ENCODE peak calls at places on chromosome 20, in nine cellular contexts. One of them, this sample, is unnamed.

GRCh38 chr20:2535711-2536561 is 437 bp upstream of the TMC2 start:
- DNase-seq in hepatic stellate cell: no peak
- DNase-seq in anterior cingulate cortex: no peak
- DNase-seq in HTR-8/SVneo: no peak
- DNase-seq in NCI-H69: no peak
- DNase-seq in AG08396: no peak
- DNase-seq in activated CD4-positive, alpha-beta T cell treated with anti-CD3 and anti-CD28 coated beads, Interleukin-2, amount 50 U/mL, for 24 hours: no peak
- DNase-seq in neural crest cell: no peak
- DNase-seq in left cardiac atrium: no peak
- DNase-seq in this sample: no peak

GRCh38 chr20:31860431-31861345 is 9.6 kb downstream of the DUSP15 start:
- DNase-seq in hepatic stellate cell: no peak
- DNase-seq in anterior cingulate cortex: no peak
- DNase-seq in HTR-8/SVneo: no peak
- DNase-seq in NCI-H69: peak
- DNase-seq in AG08396: peak
- DNase-seq in activated CD4-positive, alpha-beta T cell treated with anti-CD3 and anti-CD28 coated beads, Interleukin-2, amount 50 U/mL, for 24 hours: no peak
- DNase-seq in neural crest cell: no peak
- DNase-seq in left cardiac atrium: no peak
- DNase-seq in this sample: peak

GRCh38 chr20:61757678-61758555 is 307.8 kb downstream of the TAF4 start:
- DNase-seq in hepatic stellate cell: no peak
- DNase-seq in anterior cingulate cortex: no peak
- DNase-seq in HTR-8/SVneo: no peak
- DNase-seq in NCI-H69: no peak
- DNase-seq in AG08396: no peak
- DNase-seq in activated CD4-positive, alpha-beta T cell treated with anti-CD3 and anti-CD28 coated beads, Interleukin-2, amount 50 U/mL, for 24 hours: no peak
- DNase-seq in neural crest cell: no peak
- DNase-seq in left cardiac atrium: no peak
- DNase-seq in this sample: no peak

GRCh38 chr20:8670900-8671229 is 398.0 kb upstream of the PLCB4 start:
- DNase-seq in hepatic stellate cell: no peak
- DNase-seq in anterior cingulate cortex: no peak
- DNase-seq in HTR-8/SVneo: no peak
- DNase-seq in NCI-H69: peak
- DNase-seq in AG08396: no peak
- DNase-seq in activated CD4-positive, alpha-beta T cell treated with anti-CD3 and anti-CD28 coated beads, Interleukin-2, amount 50 U/mL, for 24 hours: no peak
- DNase-seq in neural crest cell: no peak
- DNase-seq in left cardiac atrium: no peak
- DNase-seq in this sample: peak

GRCh38 chr20:24118781-24119175 is 130.2 kb upstream of the GGTLC1 start:
- DNase-seq in hepatic stellate cell: peak
- DNase-seq in anterior cingulate cortex: no peak
- DNase-seq in HTR-8/SVneo: no peak
- DNase-seq in NCI-H69: no peak
- DNase-seq in AG08396: no peak
- DNase-seq in activated CD4-positive, alpha-beta T cell treated with anti-CD3 and anti-CD28 coated beads, Interleukin-2, amount 50 U/mL, for 24 hours: no peak
- DNase-seq in neural crest cell: no peak
- DNase-seq in left cardiac atrium: peak
- DNase-seq in this sample: no peak

GRCh38 chr20:46573234-46573633 is 22.8 kb upstream of the OCSTAMP start:
- DNase-seq in hepatic stellate cell: no peak
- DNase-seq in anterior cingulate cortex: no peak
- DNase-seq in HTR-8/SVneo: no peak
- DNase-seq in NCI-H69: no peak
- DNase-seq in AG08396: no peak
- DNase-seq in activated CD4-positive, alpha-beta T cell treated with anti-CD3 and anti-CD28 coated beads, Interleukin-2, amount 50 U/mL, for 24 hours: no peak
- DNase-seq in neural crest cell: no peak
- DNase-seq in left cardiac atrium: no peak
- DNase-seq in this sample: no peak

GRCh38 chr20:11716239-11716944 is 201.3 kb upstream of the BTBD3 start:
- DNase-seq in hepatic stellate cell: peak
- DNase-seq in anterior cingulate cortex: no peak
- DNase-seq in HTR-8/SVneo: peak
- DNase-seq in NCI-H69: peak
- DNase-seq in AG08396: peak
- DNase-seq in activated CD4-positive, alpha-beta T cell treated with anti-CD3 and anti-CD28 coated beads, Interleukin-2, amount 50 U/mL, for 24 hours: no peak
- DNase-seq in neural crest cell: peak
- DNase-seq in left cardiac atrium: no peak
- DNase-seq in this sample: peak

GRCh38 chr20:50540620-50541605 is 30.7 kb downstream of the PTPN1 start:
- DNase-seq in hepatic stellate cell: peak
- DNase-seq in anterior cingulate cortex: no peak
- DNase-seq in HTR-8/SVneo: peak
- DNase-seq in NCI-H69: no peak
- DNase-seq in AG08396: peak
- DNase-seq in activated CD4-positive, alpha-beta T cell treated with anti-CD3 and anti-CD28 coated beads, Interleukin-2, amount 50 U/mL, for 24 hours: no peak
- DNase-seq in neural crest cell: no peak
- DNase-seq in left cardiac atrium: no peak
- DNase-seq in this sample: peak

GRCh38 chr20:58990651-58991445 is 9.8 kb downstream of the NELFCD start:
- DNase-seq in hepatic stellate cell: no peak
- DNase-seq in anterior cingulate cortex: no peak
- DNase-seq in HTR-8/SVneo: no peak
- DNase-seq in NCI-H69: no peak
- DNase-seq in AG08396: no peak
- DNase-seq in activated CD4-positive, alpha-beta T cell treated with anti-CD3 and anti-CD28 coated beads, Interleukin-2, amount 50 U/mL, for 24 hours: no peak
- DNase-seq in neural crest cell: no peak
- DNase-seq in left cardiac atrium: no peak
- DNase-seq in this sample: no peak

GRCh38 chr20:18504479-18505060 is 3.2 kb upstream of the SEC23B start:
- DNase-seq in hepatic stellate cell: no peak
- DNase-seq in anterior cingulate cortex: no peak
- DNase-seq in HTR-8/SVneo: no peak
- DNase-seq in NCI-H69: peak
- DNase-seq in AG08396: no peak
- DNase-seq in activated CD4-positive, alpha-beta T cell treated with anti-CD3 and anti-CD28 coated beads, Interleukin-2, amount 50 U/mL, for 24 hours: no peak
- DNase-seq in neural crest cell: no peak
- DNase-seq in left cardiac atrium: peak
- DNase-seq in this sample: peak

GRCh38 chr20:22773326-22773725 is 189.0 kb upstream of the FOXA2 start:
- DNase-seq in hepatic stellate cell: no peak
- DNase-seq in anterior cingulate cortex: no peak
- DNase-seq in HTR-8/SVneo: no peak
- DNase-seq in NCI-H69: no peak
- DNase-seq in AG08396: no peak
- DNase-seq in activated CD4-positive, alpha-beta T cell treated with anti-CD3 and anti-CD28 coated beads, Interleukin-2, amount 50 U/mL, for 24 hours: no peak
- DNase-seq in neural crest cell: no peak
- DNase-seq in left cardiac atrium: no peak
- DNase-seq in this sample: no peak

GRCh38 chr20:10648651-10649050 is 25.1 kb downstream of the JAG1 start:
- DNase-seq in hepatic stellate cell: peak
- DNase-seq in anterior cingulate cortex: no peak
- DNase-seq in HTR-8/SVneo: no peak
- DNase-seq in NCI-H69: no peak
- DNase-seq in AG08396: peak
- DNase-seq in activated CD4-positive, alpha-beta T cell treated with anti-CD3 and anti-CD28 coated beads, Interleukin-2, amount 50 U/mL, for 24 hours: no peak
- DNase-seq in neural crest cell: no peak
- DNase-seq in left cardiac atrium: no peak
- DNase-seq in this sample: peak

GRCh38 chr20:400451-401275 is 7.4 kb upstream of the RBCK1 start:
- DNase-seq in hepatic stellate cell: no peak
- DNase-seq in anterior cingulate cortex: peak
- DNase-seq in HTR-8/SVneo: no peak
- DNase-seq in NCI-H69: no peak
- DNase-seq in AG08396: no peak
- DNase-seq in activated CD4-positive, alpha-beta T cell treated with anti-CD3 and anti-CD28 coated beads, Interleukin-2, amount 50 U/mL, for 24 hours: no peak
- DNase-seq in neural crest cell: no peak
- DNase-seq in left cardiac atrium: no peak
- DNase-seq in this sample: no peak

GRCh38 chr20:8639112-8639778 is 429.6 kb upstream of the PLCB4 start:
- DNase-seq in hepatic stellate cell: no peak
- DNase-seq in anterior cingulate cortex: no peak
- DNase-seq in HTR-8/SVneo: no peak
- DNase-seq in NCI-H69: peak
- DNase-seq in AG08396: no peak
- DNase-seq in activated CD4-positive, alpha-beta T cell treated with anti-CD3 and anti-CD28 coated beads, Interleukin-2, amount 50 U/mL, for 24 hours: no peak
- DNase-seq in neural crest cell: no peak
- DNase-seq in left cardiac atrium: no peak
- DNase-seq in this sample: no peak

GRCh38 chr20:59825944-59826759 is 107.3 kb downstream of the SYCP2 start:
- DNase-seq in hepatic stellate cell: peak
- DNase-seq in anterior cingulate cortex: no peak
- DNase-seq in HTR-8/SVneo: no peak
- DNase-seq in NCI-H69: peak
- DNase-seq in AG08396: no peak
- DNase-seq in activated CD4-positive, alpha-beta T cell treated with anti-CD3 and anti-CD28 coated beads, Interleukin-2, amount 50 U/mL, for 24 hours: no peak
- DNase-seq in neural crest cell: no peak
- DNase-seq in left cardiac atrium: peak
- DNase-seq in this sample: no peak

GRCh38 chr20:35606127-35606526 is 9.5 kb upstream of the SPAG4 start:
- DNase-seq in hepatic stellate cell: no peak
- DNase-seq in anterior cingulate cortex: no peak
- DNase-seq in HTR-8/SVneo: no peak
- DNase-seq in NCI-H69: no peak
- DNase-seq in AG08396: no peak
- DNase-seq in activated CD4-positive, alpha-beta T cell treated with anti-CD3 and anti-CD28 coated beads, Interleukin-2, amount 50 U/mL, for 24 hours: no peak
- DNase-seq in neural crest cell: no peak
- DNase-seq in left cardiac atrium: no peak
- DNase-seq in this sample: no peak

GRCh38 chr20:11031300-11031699 is 357.5 kb upstream of the JAG1 start:
- DNase-seq in hepatic stellate cell: no peak
- DNase-seq in anterior cingulate cortex: no peak
- DNase-seq in HTR-8/SVneo: no peak
- DNase-seq in NCI-H69: no peak
- DNase-seq in AG08396: no peak
- DNase-seq in activated CD4-positive, alpha-beta T cell treated with anti-CD3 and anti-CD28 coated beads, Interleukin-2, amount 50 U/mL, for 24 hours: no peak
- DNase-seq in neural crest cell: no peak
- DNase-seq in left cardiac atrium: no peak
- DNase-seq in this sample: no peak

GRCh38 chr20:43982016-43982415 is 67.4 kb downstream of the TOX2 start:
- DNase-seq in hepatic stellate cell: no peak
- DNase-seq in anterior cingulate cortex: no peak
- DNase-seq in HTR-8/SVneo: no peak
- DNase-seq in NCI-H69: no peak
- DNase-seq in AG08396: no peak
- DNase-seq in activated CD4-positive, alpha-beta T cell treated with anti-CD3 and anti-CD28 coated beads, Interleukin-2, amount 50 U/mL, for 24 hours: no peak
- DNase-seq in neural crest cell: no peak
- DNase-seq in left cardiac atrium: no peak
- DNase-seq in this sample: no peak

GRCh38 chr20:46963758-46964181 is 69.1 kb downstream of the EYA2 start:
- DNase-seq in hepatic stellate cell: no peak
- DNase-seq in anterior cingulate cortex: no peak
- DNase-seq in HTR-8/SVneo: no peak
- DNase-seq in NCI-H69: peak
- DNase-seq in AG08396: no peak
- DNase-seq in activated CD4-positive, alpha-beta T cell treated with anti-CD3 and anti-CD28 coated beads, Interleukin-2, amount 50 U/mL, for 24 hours: no peak
- DNase-seq in neural crest cell: no peak
- DNase-seq in left cardiac atrium: no peak
- DNase-seq in this sample: no peak

GRCh38 chr20:31701591-31701990 is 21.1 kb downstream of the BCL2L1 start:
- DNase-seq in hepatic stellate cell: no peak
- DNase-seq in anterior cingulate cortex: no peak
- DNase-seq in HTR-8/SVneo: no peak
- DNase-seq in NCI-H69: no peak
- DNase-seq in AG08396: no peak
- DNase-seq in activated CD4-positive, alpha-beta T cell treated with anti-CD3 and anti-CD28 coated beads, Interleukin-2, amount 50 U/mL, for 24 hours: no peak
- DNase-seq in neural crest cell: no peak
- DNase-seq in left cardiac atrium: no peak
- DNase-seq in this sample: no peak

GRCh38 chr20:38134427-38135281 is 30.4 kb downstream of the TGM2 start:
- DNase-seq in hepatic stellate cell: peak
- DNase-seq in anterior cingulate cortex: no peak
- DNase-seq in HTR-8/SVneo: peak
- DNase-seq in NCI-H69: peak
- DNase-seq in AG08396: no peak
- DNase-seq in activated CD4-positive, alpha-beta T cell treated with anti-CD3 and anti-CD28 coated beads, Interleukin-2, amount 50 U/mL, for 24 hours: no peak
- DNase-seq in neural crest cell: no peak
- DNase-seq in left cardiac atrium: peak
- DNase-seq in this sample: no peak